ENCODE peak calls at places on chromosomes 12 and 14, in five cellular contexts. One of them, this sample, is unnamed.

GRCh38 chr12:55927588-55928502 is at the start of gene PYM1:
- DNase-seq in activated CD4-positive, alpha-beta T cell treated with anti-CD3 and anti-CD28 coated beads, Interleukin-2, amount 10 ng/mL, durations not matched to agents 7 days and 5 days: peak
- DNase-seq in substantia nigra: peak
- DNase-seq in fibroblast of pulmonary artery: peak
- DNase-seq in C1 segment of cervical spinal cord: peak
- DNase-seq in this sample: peak

GRCh38 chr14:78005325-78005724 is 164.8 kb upstream of the NRXN3 start:
- DNase-seq in activated CD4-positive, alpha-beta T cell treated with anti-CD3 and anti-CD28 coated beads, Interleukin-2, amount 10 ng/mL, durations not matched to agents 7 days and 5 days: no peak
- DNase-seq in substantia nigra: no peak
- DNase-seq in fibroblast of pulmonary artery: peak
- DNase-seq in C1 segment of cervical spinal cord: no peak
- DNase-seq in this sample: no peak

GRCh38 chr14:30337456-30337855 is 221.5 kb upstream of the G2E3 start:
- DNase-seq in activated CD4-positive, alpha-beta T cell treated with anti-CD3 and anti-CD28 coated beads, Interleukin-2, amount 10 ng/mL, durations not matched to agents 7 days and 5 days: no peak
- DNase-seq in substantia nigra: no peak
- DNase-seq in fibroblast of pulmonary artery: no peak
- DNase-seq in C1 segment of cervical spinal cord: no peak
- DNase-seq in this sample: no peak

GRCh38 chr14:102464846-102465341 is 44.7 kb downstream of the ANKRD9 start:
- DNase-seq in activated CD4-positive, alpha-beta T cell treated with anti-CD3 and anti-CD28 coated beads, Interleukin-2, amount 10 ng/mL, durations not matched to agents 7 days and 5 days: no peak
- DNase-seq in substantia nigra: no peak
- DNase-seq in fibroblast of pulmonary artery: no peak
- DNase-seq in C1 segment of cervical spinal cord: no peak
- DNase-seq in this sample: no peak

GRCh38 chr12:38954119-38954746 is 48.8 kb upstream of the CPNE8 start:
- DNase-seq in activated CD4-positive, alpha-beta T cell treated with anti-CD3 and anti-CD28 coated beads, Interleukin-2, amount 10 ng/mL, durations not matched to agents 7 days and 5 days: no peak
- DNase-seq in substantia nigra: no peak
- DNase-seq in fibroblast of pulmonary artery: no peak
- DNase-seq in C1 segment of cervical spinal cord: no peak
- DNase-seq in this sample: no peak

GRCh38 chr14:61567838-61568571 is 127.3 kb upstream of the HIF1A start:
- DNase-seq in activated CD4-positive, alpha-beta T cell treated with anti-CD3 and anti-CD28 coated beads, Interleukin-2, amount 10 ng/mL, durations not matched to agents 7 days and 5 days: no peak
- DNase-seq in substantia nigra: no peak
- DNase-seq in fibroblast of pulmonary artery: no peak
- DNase-seq in C1 segment of cervical spinal cord: no peak
- DNase-seq in this sample: no peak

GRCh38 chr14:96362071-96362964 is 823 bp downstream of the ATG2B start:
- DNase-seq in activated CD4-positive, alpha-beta T cell treated with anti-CD3 and anti-CD28 coated beads, Interleukin-2, amount 10 ng/mL, durations not matched to agents 7 days and 5 days: peak
- DNase-seq in substantia nigra: peak
- DNase-seq in fibroblast of pulmonary artery: peak
- DNase-seq in C1 segment of cervical spinal cord: peak
- DNase-seq in this sample: no peak

GRCh38 chr12:100141998-100142850 is 450 bp downstream of the BLTP3B start:
- DNase-seq in activated CD4-positive, alpha-beta T cell treated with anti-CD3 and anti-CD28 coated beads, Interleukin-2, amount 10 ng/mL, durations not matched to agents 7 days and 5 days: peak
- DNase-seq in substantia nigra: peak
- DNase-seq in fibroblast of pulmonary artery: peak
- DNase-seq in C1 segment of cervical spinal cord: peak
- DNase-seq in this sample: peak

GRCh38 chr12:77572371-77572770 is 258.3 kb upstream of the NAV3 start:
- DNase-seq in activated CD4-positive, alpha-beta T cell treated with anti-CD3 and anti-CD28 coated beads, Interleukin-2, amount 10 ng/mL, durations not matched to agents 7 days and 5 days: no peak
- DNase-seq in substantia nigra: no peak
- DNase-seq in fibroblast of pulmonary artery: no peak
- DNase-seq in C1 segment of cervical spinal cord: no peak
- DNase-seq in this sample: no peak

GRCh38 chr14:77902806-77903205 is 102.9 kb downstream of the ADCK1 start:
- DNase-seq in activated CD4-positive, alpha-beta T cell treated with anti-CD3 and anti-CD28 coated beads, Interleukin-2, amount 10 ng/mL, durations not matched to agents 7 days and 5 days: no peak
- DNase-seq in substantia nigra: no peak
- DNase-seq in fibroblast of pulmonary artery: no peak
- DNase-seq in C1 segment of cervical spinal cord: no peak
- DNase-seq in this sample: no peak